ENCODE peak calls at places on chromosome 14, in eight cellular contexts. B is A673; G is foreskin keratinocyte; C is activated T-helper 1 cell treated with anti-CD3 and anti-CD28 coated beads, Interleukin-2, amount 50 U/mL, for 16 hours; W is GM19239; H is tibial nerve; D is AG04450; Z is NCI-H774. M is an unnamed sample.

GRCh38 chr14:92437729-92438280 is 75.8 kb upstream of the RIN3 start:
- DNase-seq in B (no peak), G (no peak), C (no peak), W (no peak), H (no peak), D (no peak), Z (no peak), M (no peak)

GRCh38 chr14:89384023-89384422 is 33.0 kb downstream of the FOXN3 start:
- DNase-seq in B (no peak), G (no peak), C (no peak), W (peak), H (no peak), D (no peak), Z (no peak), M (no peak)

GRCh38 chr14:74577247-74577947 is 34.6 kb downstream of the LTBP2 start:
- DNase-seq in B (no peak), G (no peak), C (no peak), W (no peak), H (peak), D (no peak), Z (no peak), M (no peak)

GRCh38 chr14:104433401-104434213 is 146.0 kb upstream of the C14orf180 start:
- DNase-seq in B (no peak), G (no peak), C (no peak), W (no peak), H (no peak), D (no peak), Z (no peak), M (no peak)

GRCh38 chr14:94355191-94355794 is 32.2 kb upstream of the SERPINA6 start:
- DNase-seq in B (peak), G (peak), C (no peak), W (no peak), H (peak), D (peak), Z (no peak), M (peak)

GRCh38 chr14:63039800-63040380 is 5.4 kb downstream of the KCNH5 start:
- DNase-seq in B (peak), G (peak), C (no peak), W (no peak), H (no peak), D (peak), Z (no peak), M (peak)

GRCh38 chr14:101102875-101103274 is 199.4 kb upstream of the RTL1 start:
- DNase-seq in B (no peak), G (no peak), C (no peak), W (no peak), H (no peak), D (no peak), Z (no peak), M (no peak)

GRCh38 chr14:70894868-70895267 is 12.4 kb upstream of the PCNX1 start:
- DNase-seq in B (no peak), G (no peak), C (no peak), W (no peak), H (no peak), D (no peak), Z (no peak), M (no peak)